ENCODE peak calls at places on chromosomes 6 and 20, in five cellular contexts. D is IMR-90, Z is choroid plexus epithelial cell, M is transverse colon, A is Peyer's patch. R is an unnamed sample.

GRCh38 chr6:165178056-165178455 is 131.3 kb downstream of the C6orf118 start:
- DNase-seq in D (no peak), Z (no peak), M (no peak), A (no peak), R (no peak)

GRCh38 chr6:63941747-63942470 is 306.3 kb downstream of the PHF3 start:
- DNase-seq in M (no peak), A (no peak), D (no peak), Z (no peak), R (no peak)

GRCh38 chr6:4441981-4442434 is 306.6 kb upstream of the ECI2 start:
- DNase-seq in A (no peak), Z (peak; percentile 75), M (no peak), D (peak; percentile 73), R (no peak)

GRCh38 chr20:16821211-16822089 is 73.3 kb downstream of the OTOR start:
- DNase-seq in Z (peak; percentile 60), A (no peak), M (peak; percentile 9), D (peak; percentile 29), R (no peak)

GRCh38 chr20:40930561-40930960 is 98.1 kb upstream of the TOP1 start:
- DNase-seq in A (no peak), Z (peak; percentile 52), D (peak; percentile 30), M (no peak), R (no peak)

GRCh38 chr6:112434896-112435295 is 87.8 kb downstream of the RFPL4B start:
- DNase-seq in D (no peak), Z (peak; percentile 63), M (no peak), A (no peak), R (no peak)

GRCh38 chr6:154071236-154071635 is 32.2 kb downstream of the OPRM1 start:
- DNase-seq in M (no peak), Z (no peak), D (no peak), A (no peak), R (no peak)

GRCh38 chr6:96862560-96862959 is 25.3 kb upstream of the GPR63 start:
- DNase-seq in D (no peak), A (no peak), M (no peak), Z (no peak), R (no peak)

GRCh38 chr20:46945465-46945864 is 50.8 kb downstream of the EYA2 start:
- DNase-seq in D (peak; percentile 30), Z (peak; percentile 56), A (no peak), M (no peak), R (no peak)

GRCh38 chr6:68026483-68026882 is 608.6 kb upstream of the ADGRB3 start:
- DNase-seq in M (no peak), Z (no peak), A (no peak), D (no peak), R (no peak)

GRCh38 chr20:57625181-57625958 is 5.1 kb upstream of the ZBP1 start:
- DNase-seq in A (no peak), D (no peak), Z (no peak), M (no peak), R (no peak)
- H3K4me3 ChIP-seq in A (no peak overlapping the region), D (no peak overlapping the region), Z (no peak overlapping the region), M (no peak overlapping the region), R (no peak overlapping the region)

GRCh38 chr6:7071405-7071804 is 36.4 kb upstream of the RREB1 start:
- DNase-seq in A (no peak), Z (no peak), D (no peak), M (no peak), R (no peak)

GRCh38 chr6:7073810-7074525 is 33.8 kb upstream of the RREB1 start:
- DNase-seq in A (no peak), Z (no peak), D (no peak), M (peak; percentile 66), R (no peak)

GRCh38 chr6:7074870-7075269 is 32.9 kb upstream of the RREB1 start:
- DNase-seq in Z (no peak), M (no peak), A (no peak), D (no peak), R (no peak)

GRCh38 chr6:7075341-7075740 is 32.4 kb upstream of the RREB1 start:
- DNase-seq in D (no peak), Z (no peak), M (no peak), A (no peak), R (no peak)

GRCh38 chr6:7073082-7073783 is 34.5 kb upstream of the RREB1 start:
- DNase-seq in D (no peak), M (no peak), A (no peak), Z (no peak), R (no peak)
- TF ChIP-seq CTCF in D (no peak), M (no peak), A (no peak), Z (no peak), R (no peak)

GRCh38 chr6:16762547-16763477 is 1.6 kb upstream of the ATXN1 start:
- DNase-seq in A (peak; percentile 74), D (peak; percentile 97), Z (peak; percentile 87), M (peak; percentile 71), R (no peak)
- H3K4me3 ChIP-seq in A (peak overlapping the region; percentile 96), D (peak overlapping the region; percentile 91), Z (peak overlapping the region; percentile 78), M (peak overlapping the region; percentile 90), R (no peak overlapping the region)

GRCh38 chr20:23562721-23563342 is 5.5 kb downstream of the CST9L start:
- DNase-seq in Z (no peak), M (no peak), D (no peak), A (no peak), R (no peak)
- TF ChIP-seq CTCF in Z (no peak), M (no peak), D (no peak), A (no peak), R (no peak)

GRCh38 chr20:22460803-22461202 is 123.6 kb downstream of the FOXA2 start:
- DNase-seq in D (no peak), M (no peak), Z (no peak), A (no peak), R (no peak)

GRCh38 chr20:22462975-22463914 is 121.1 kb downstream of the FOXA2 start:
- DNase-seq in M (no peak), Z (peak; percentile 1), D (no peak), A (no peak), R (no peak)

GRCh38 chr20:22460231-22460630 is 124.1 kb downstream of the FOXA2 start:
- DNase-seq in Z (no peak), A (no peak), D (no peak), M (no peak), R (no peak)

GRCh38 chr20:22456109-22456508 is 128.3 kb downstream of the FOXA2 start:
- DNase-seq in Z (no peak), M (no peak), A (no peak), D (no peak), R (no peak)

GRCh38 chr20:22459754-22460153 is 124.6 kb downstream of the FOXA2 start:
- DNase-seq in Z (no peak), D (no peak), A (no peak), M (no peak), R (no peak)
- H3K4me3 ChIP-seq in Z (no peak overlapping the region), D (no peak overlapping the region), A (no peak overlapping the region), M (no peak overlapping the region), R (no peak overlapping the region)

GRCh38 chr6:158242071-158242606 is 70.1 kb upstream of the TULP4 start:
- DNase-seq in A (no peak), M (no peak), D (no peak), Z (no peak), R (no peak)
- TF ChIP-seq CTCF in A (no peak), M (no peak), D (no peak), Z (no peak), R (no peak)

DNA sequence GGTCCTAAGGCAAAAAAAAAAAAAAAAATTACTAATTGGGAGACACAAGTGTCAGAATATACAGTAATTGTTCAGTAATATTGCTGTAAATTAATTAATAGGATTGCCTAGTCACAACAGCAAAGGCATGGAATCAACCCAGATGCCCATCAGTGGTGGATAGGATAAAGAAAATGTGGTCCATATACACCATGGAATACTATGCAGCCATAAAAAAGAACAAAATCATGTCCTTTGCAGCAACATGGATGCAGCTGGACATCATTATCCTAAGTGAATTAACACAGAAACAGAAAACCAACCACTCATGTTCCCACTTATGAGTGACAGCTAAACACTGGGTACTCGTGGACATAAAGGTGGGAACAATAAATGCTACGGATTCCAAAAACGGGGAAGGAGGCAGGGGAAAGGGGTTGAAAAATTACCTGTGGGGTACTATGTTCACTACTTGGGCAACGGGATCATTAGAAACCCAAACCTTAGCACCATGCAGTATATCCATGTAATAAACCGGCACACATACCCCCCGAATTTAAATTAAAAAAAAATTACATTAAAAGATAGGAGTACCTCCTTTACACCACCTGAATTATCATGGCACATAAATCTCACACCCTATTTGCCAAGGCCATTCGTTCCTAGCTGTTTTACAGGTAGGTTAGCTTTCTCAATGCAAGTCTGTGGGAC is 689 bp upstream of the PFDN4 start:
- DNase-seq in A (no peak), D (no peak), M (no peak), Z (no peak), R (no peak)
- H3K4me3 ChIP-seq in A (peak overlapping the region; percentile 99), D (peak overlapping the region; percentile 79), M (peak overlapping the region; percentile 92), Z (peak overlapping the region; percentile 90), R (peak overlapping the region; percentile 70)

DNA sequence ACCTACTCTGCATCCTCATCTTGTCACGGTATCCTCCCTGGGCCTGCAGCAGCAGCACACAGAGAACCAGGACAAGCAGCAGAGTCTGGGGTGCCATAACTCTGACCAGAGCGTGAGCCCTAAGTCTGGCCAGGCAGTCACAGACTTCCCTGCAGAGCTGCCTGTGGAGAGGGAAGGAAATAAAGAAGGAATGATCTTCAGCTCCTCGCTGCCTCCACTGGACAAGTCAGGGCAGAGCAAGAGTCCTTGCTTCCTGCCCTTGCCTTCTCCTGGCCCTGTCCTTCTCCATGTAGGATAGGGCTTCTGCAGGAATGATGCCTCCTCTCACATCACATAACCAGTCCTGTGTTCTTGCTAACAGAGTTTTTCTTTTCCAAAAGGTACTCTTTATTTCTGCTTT is 15.9 kb upstream of the WFDC11 start:
- DNase-seq in Z (peak; percentile 10), M (no peak), A (no peak), D (no peak), R (no peak)
- TF ChIP-seq CTCF in Z (peak; percentile 29), M (no peak), A (no peak), D (peak; percentile 1), R (peak; percentile 23)